ENCODE peak calls at places on chromosomes 2 and 18, in six cellular contexts. Z is heart left ventricle, H is hepatocyte, R is upper lobe of right lung, K is ovary, G is left ventricle myocardium inferior. S is an unnamed sample.
A peak's percentile ranks its signal among the peaks of the same experiment; 100 is the strongest.

GRCh38 chr2:15561574-15562344 is 625 bp upstream of the NBAS start:
- DNase-seq in Z (no peak), R (no peak), G (no peak), H (peak; percentile 51), K (peak; percentile 25), S (peak; percentile 16)

GRCh38 chr2:134574610-134575332 is 144.0 kb downstream of the TMEM163 start:
- DNase-seq in G (no peak), H (no peak), Z (no peak), K (no peak), R (no peak), S (no peak)

GRCh38 chr2:32947484-32948143 is 861 bp downstream of the LTBP1 start:
- DNase-seq in Z (peak; percentile 71), R (peak; percentile 65), H (peak; percentile 62), G (peak; percentile 42), K (peak; percentile 20), S (peak; percentile 23)

GRCh38 chr18:79523738-79524180 is 128.0 kb downstream of the NFATC1 start:
- DNase-seq in Z (no peak), G (no peak), K (no peak), H (no peak), R (no peak), S (no peak)

GRCh38 chr2:129255610-129256313 is 723.7 kb upstream of the RAB6C start:
- DNase-seq in R (no peak), K (no peak), Z (no peak), H (no peak), G (no peak), S (no peak)

GRCh38 chr2:223319601-223320000 is 267.6 kb downstream of the KCNE4 start:
- DNase-seq in H (no peak), R (no peak), Z (no peak), G (no peak), K (no peak), S (no peak)

GRCh38 chr2:170498559-170498958 is 216.6 kb upstream of the SP5 start:
- DNase-seq in H (no peak), R (no peak), K (no peak), G (no peak), Z (no peak), S (no peak)

GRCh38 chr18:8930990-8931648 is 171.4 kb upstream of the NDUFV2 start:
- DNase-seq in K (no peak), R (no peak), G (no peak), Z (no peak), H (no peak), S (no peak)

GRCh38 chr18:6633370-6633769 is 96.1 kb upstream of the ARHGAP28 start:
- DNase-seq in Z (no peak), K (no peak), G (no peak), H (no peak), R (no peak), S (no peak)

GRCh38 chr2:88580088-88580487 is 47.2 kb downstream of the EIF2AK3 start:
- DNase-seq in H (no peak), K (no peak), G (no peak), R (no peak), Z (no peak), S (no peak)

GRCh38 chr2:88575630-88576029 is 51.6 kb downstream of the EIF2AK3 start:
- DNase-seq in Z (no peak), H (no peak), K (no peak), R (no peak), G (no peak), S (no peak)

GRCh38 chr2:88574445-88574844 is 52.8 kb downstream of the EIF2AK3 start:
- DNase-seq in Z (no peak), H (no peak), R (no peak), G (no peak), K (no peak), S (no peak)

GRCh38 chr2:88575051-88575450 is 52.2 kb downstream of the EIF2AK3 start:
- DNase-seq in Z (no peak), K (no peak), R (no peak), G (no peak), H (no peak), S (no peak)
- H3K36me3 ChIP-seq in Z (peaks cover 54% of the 10 kb centered on the region), K (no peaks in the 10 kb centered on the region), R (peaks cover 90% of the 10 kb centered on the region), G (peaks cover 70% of the 10 kb centered on the region), H (peaks cover 8% of the 10 kb centered on the region), S (no peaks in the 10 kb centered on the region)

GRCh38 chr2:20616341-20616871 is 34.5 kb downstream of the HS1BP3 start:
- DNase-seq in R (peak; percentile 48), K (peak; percentile 47), H (no peak), Z (peak; percentile 26), G (peak; percentile 18), S (no peak)
- H3K4me1 ChIP-seq in R (peaks cover 83% of the 10 kb centered on the region), K (peaks cover 46% of the 10 kb centered on the region), H (peaks cover 43% of the 10 kb centered on the region), Z (peaks cover 95% of the 10 kb centered on the region), G (peaks cover 100% of the 10 kb centered on the region), S (peaks cover 64% of the 10 kb centered on the region)

GRCh38 chr2:174210861-174211260 is 37.5 kb downstream of the OLA1 start:
- DNase-seq in R (no peak), H (no peak), G (no peak), Z (no peak), K (no peak), S (no peak)
- H3K27me3 ChIP-seq in R (no peaks in the 10 kb centered on the region), H (no peaks in the 10 kb centered on the region), G (no peaks in the 10 kb centered on the region), Z (no peaks in the 10 kb centered on the region), K (no peaks in the 10 kb centered on the region), S (no peaks in the 10 kb centered on the region)

DNA sequence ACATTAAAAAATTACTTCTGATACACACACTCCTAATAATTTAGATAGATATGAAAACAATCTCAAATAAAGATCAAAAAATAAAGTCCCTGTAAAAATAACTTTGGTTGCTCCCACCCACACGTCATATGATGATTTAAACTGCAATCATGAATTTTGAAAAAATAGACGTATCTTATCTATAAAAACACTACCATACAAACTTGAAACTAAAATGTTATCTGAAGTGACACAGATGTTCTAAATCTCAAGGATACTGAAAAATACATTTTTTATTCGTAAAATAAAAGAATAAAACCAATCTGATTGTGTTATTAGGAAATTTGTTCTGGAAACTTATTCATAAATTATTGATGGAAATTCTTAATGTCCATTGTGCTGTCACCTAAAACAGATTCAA is 8.1 kb upstream of the BOLA3 start:
- DNase-seq in Z (no peak), H (no peak), R (no peak), K (no peak), G (no peak), S (no peak)
- H3K36me3 ChIP-seq in Z (peaks cover 64% of the 10 kb centered on the region), H (no peaks in the 10 kb centered on the region), R (peaks cover 91% of the 10 kb centered on the region), K (no peaks in the 10 kb centered on the region), G (peaks cover 85% of the 10 kb centered on the region), S (peaks cover 58% of the 10 kb centered on the region)

GRCh38 chr2:26758790-26759321 is 5.2 kb upstream of the SLC35F6 start:
- DNase-seq in K (no peak), Z (no peak), R (no peak), G (no peak), H (no peak), S (peak; percentile 83)
- H3K4me1 ChIP-seq in K (peaks cover 10% of the 10 kb centered on the region), Z (peaks cover 18% of the 10 kb centered on the region), R (peaks cover 15% of the 10 kb centered on the region), G (peaks cover 22% of the 10 kb centered on the region), H (peaks cover 9% of the 10 kb centered on the region), S (peaks cover 21% of the 10 kb centered on the region)

DNA sequence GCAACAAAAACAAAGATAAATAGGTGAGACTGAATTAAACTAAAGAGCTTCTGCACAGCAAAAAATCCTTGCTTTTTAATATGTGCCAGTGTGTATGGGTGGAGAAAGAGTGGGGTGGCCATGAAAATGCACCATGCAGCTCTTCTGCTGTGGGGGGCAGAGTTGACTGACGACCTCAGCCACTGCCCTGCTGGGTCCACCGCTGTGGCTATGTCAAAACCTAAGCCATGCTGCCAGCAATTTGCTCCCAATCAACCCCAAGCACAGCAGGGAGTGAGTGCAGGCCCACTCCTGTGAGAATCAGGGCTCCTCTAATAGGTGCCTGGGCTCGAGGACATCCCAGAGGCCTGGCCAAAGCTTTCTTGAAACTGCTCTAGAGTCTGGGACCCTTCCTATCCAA is 235.6 kb upstream of the RBBP8 start:
- DNase-seq in K (no peak), Z (no peak), H (no peak), G (no peak), R (no peak), S (no peak)
- H3K27me3 ChIP-seq in K (no peaks in the 10 kb centered on the region), Z (no peaks in the 10 kb centered on the region), H (no peaks in the 10 kb centered on the region), G (no peaks in the 10 kb centered on the region), R (no peaks in the 10 kb centered on the region), S (no peaks in the 10 kb centered on the region)

GRCh38 chr2:151302879-151303278 is 13.4 kb upstream of the NMI start:
- DNase-seq in G (no peak), Z (no peak), H (peak; percentile 40), K (no peak), R (no peak), S (peak; percentile 52)

GRCh38 chr2:151302286-151302878 is 12.9 kb upstream of the NMI start:
- DNase-seq in Z (no peak), H (no peak), K (no peak), R (no peak), G (no peak), S (no peak)

GRCh38 chr2:151306621-151307020 is 17.2 kb upstream of the NMI start:
- DNase-seq in Z (peak; percentile 56), K (no peak), R (no peak), H (no peak), G (no peak), S (no peak)

GRCh38 chr2:151299940-151300539 is 10.6 kb upstream of the NMI start:
- DNase-seq in G (no peak), R (no peak), K (no peak), Z (no peak), H (no peak), S (no peak)

DNA sequence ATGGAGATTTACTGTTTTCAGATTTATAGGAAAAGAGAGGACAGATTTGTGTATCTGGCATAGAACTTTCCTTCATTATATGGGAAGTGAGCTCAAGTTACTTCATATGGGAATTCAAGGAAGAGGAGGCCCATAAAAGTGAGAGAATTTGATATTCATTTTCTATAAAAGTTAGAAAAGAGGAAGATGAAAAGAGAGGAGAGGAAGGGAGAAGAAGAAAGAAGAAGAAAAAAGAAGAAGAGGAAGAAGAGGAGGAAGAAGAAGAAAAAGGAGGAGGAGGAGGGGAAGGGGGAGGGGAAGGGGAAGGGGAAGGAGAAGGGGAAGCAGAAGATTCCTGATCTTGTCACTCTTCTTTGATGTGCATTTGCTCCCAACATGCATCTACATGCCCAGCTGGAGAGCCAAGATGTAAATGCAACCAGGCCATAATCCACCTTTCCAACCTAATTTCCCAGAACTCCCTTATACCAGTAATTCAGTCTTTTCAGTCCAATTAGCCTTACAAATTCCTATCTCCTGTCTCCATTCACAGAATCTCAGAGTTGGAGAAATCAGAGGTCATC is 15.7 kb upstream of the NMI start:
- DNase-seq in Z (no peak), K (no peak), H (no peak), G (no peak), R (no peak), S (no peak)
- H3K36me3 ChIP-seq in Z (no peaks in the 10 kb centered on the region), K (no peaks in the 10 kb centered on the region), H (no peaks in the 10 kb centered on the region), G (no peaks in the 10 kb centered on the region), R (no peaks in the 10 kb centered on the region), S (no peaks in the 10 kb centered on the region)

DNA sequence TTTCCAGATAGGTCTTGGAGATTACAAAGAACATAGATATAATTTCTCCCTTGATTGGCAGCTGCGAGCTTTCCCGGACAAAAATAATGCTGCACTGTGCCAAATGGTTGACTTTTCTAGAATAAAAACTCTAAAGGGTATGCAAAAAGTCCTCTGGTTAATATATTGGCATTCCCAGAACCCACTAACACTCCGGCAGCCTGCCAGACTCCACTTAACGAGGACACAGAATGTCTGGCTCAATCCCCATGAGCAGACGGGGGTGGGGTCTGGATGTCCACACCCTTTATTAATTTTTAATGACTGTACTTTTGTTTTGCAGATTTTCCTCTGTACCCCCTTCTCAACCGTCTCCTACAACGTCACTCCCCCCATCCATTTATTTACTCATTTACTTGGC is 3.3 kb downstream of the LDLRAD4 start:
- DNase-seq in Z (peak; percentile 84), R (no peak), G (peak; percentile 84), K (no peak), H (peak; percentile 68), S (peak; percentile 60)
- H3K4me1 ChIP-seq in Z (peaks cover 68% of the 10 kb centered on the region), R (peaks cover 48% of the 10 kb centered on the region), G (peaks cover 80% of the 10 kb centered on the region), K (peaks cover 3% of the 10 kb centered on the region), H (peaks cover 29% of the 10 kb centered on the region), S (peaks cover 38% of the 10 kb centered on the region)